ENCODE peak calls at places on chromosomes 11 and 22, in four cellular contexts. B, A, L and M are unnamed samples.

GRCh38 chr22:23841292-23841691 is 2.5 kb upstream of the DERL3 start:
- DNase-seq in B (no peak), A (no peak), L (no peak), M (no peak)

GRCh38 chr22:30694171-30694637 is 470 bp upstream of the OSBP2 start:
- DNase-seq in B (no peak), A (peak; percentile 18), L (no peak), M (no peak)

GRCh38 chr22:47165338-47165931 is 403.0 kb downstream of the TBC1D22A start:
- DNase-seq in B (no peak), A (no peak), L (no peak), M (no peak)

GRCh38 chr22:29840498-29840897 is 2.4 kb upstream of the ASCC2 start:
- DNase-seq in B (no peak), A (no peak), L (no peak), M (no peak)

GRCh38 chr11:111531687-111532364 is 8.7 kb upstream of the LAYN start:
- DNase-seq in B (peak; percentile 57), A (no peak), L (peak; percentile 75), M (no peak)

GRCh38 chr11:12167098-12167999 is 57.0 kb downstream of the MICAL2 start:
- DNase-seq in B (peak; percentile 61), A (no peak), L (peak; percentile 75), M (peak; percentile 39)

GRCh38 chr22:49997221-49997599 is 15.4 kb downstream of the IL17REL start:
- DNase-seq in B (no peak), A (no peak), L (no peak), M (no peak)

GRCh38 chr11:104546486-104546885 is 351.8 kb downstream of the CASP12 start:
- DNase-seq in B (no peak), A (no peak), L (no peak), M (no peak)

GRCh38 chr22:39237276-39238123 is 7.3 kb downstream of the PDGFB start:
- DNase-seq in B (no peak), A (no peak), L (no peak), M (no peak)

GRCh38 chr22:24330636-24331035 is 60.0 kb downstream of the SPECC1L start:
- DNase-seq in B (no peak), A (no peak), L (no peak), M (no peak)

GRCh38 chr11:130442728-130443127 is 5.7 kb upstream of the ADAMTS15 start:
- DNase-seq in B (no peak), A (no peak), L (peak; percentile 44), M (no peak)

GRCh38 chr11:105456950-105457349 is 152.9 kb upstream of the GRIA4 start:
- DNase-seq in B (no peak), A (no peak), L (no peak), M (no peak)

GRCh38 chr11:7533199-7534029 is 19.6 kb downstream of the PPFIBP2 start:
- DNase-seq in B (no peak), A (no peak), L (no peak), M (no peak)